ENCODE peak calls at places on chromosomes 16 and 17, in seven cellular contexts. H is astrocyte of the cerebellum, G is astrocyte of the spinal cord, R is stomach, O is GM23248, Z is dorsolateral prefrontal cortex, B is transverse colon. D is an unnamed sample.

GRCh38 chr16:13425840-13426239 is 494.1 kb upstream of the ERCC4 start:
- DNase-seq in Z (no peak), B (no peak), O (no peak), H (no peak), G (no peak), R (no peak), D (no peak)

GRCh38 chr17:80751460-80752368 is 207.1 kb downstream of the RPTOR start:
- DNase-seq in R (no peak), H (no peak), B (peak), G (no peak), Z (peak), O (peak), D (peak)

GRCh38 chr17:57750930-57751329 is 5.8 kb upstream of the CCDC182 start:
- DNase-seq in R (no peak), O (no peak), H (no peak), G (no peak), Z (no peak), B (no peak), D (no peak)

GRCh38 chr17:1275962-1276736 is 3.3 kb upstream of the TRARG1 start:
- DNase-seq in R (peak), Z (peak), B (peak), O (peak), G (peak), H (no peak), D (peak)

GRCh38 chr17:42340691-42341127 is 47.5 kb downstream of the STAT3 start:
- DNase-seq in R (no peak), H (no peak), G (no peak), B (no peak), O (peak), Z (no peak), D (no peak)

GRCh38 chr17:41937970-41938851 is 7.8 kb downstream of the ODAD4 start:
- DNase-seq in R (peak), B (no peak), H (no peak), G (no peak), Z (no peak), O (no peak), D (no peak)

GRCh38 chr16:27748868-27749546 is 199.1 kb downstream of the KATNIP start:
- DNase-seq in G (peak), Z (no peak), O (peak), R (no peak), H (peak), B (peak), D (peak)

GRCh38 chr16:4138735-4139134 is 22.5 kb upstream of the ADCY9 start:
- DNase-seq in O (no peak), G (no peak), Z (no peak), R (no peak), H (no peak), B (no peak), D (peak)

GRCh38 chr16:177394-177822 is 928 bp downstream of the HBA1 start:
- DNase-seq in R (no peak), H (no peak), B (no peak), Z (no peak), O (peak), G (no peak), D (peak)

GRCh38 chr16:19639986-19640421 is 78.0 kb downstream of the KNOP1 start:
- DNase-seq in H (no peak), O (no peak), R (no peak), Z (no peak), B (no peak), G (no peak), D (no peak)

GRCh38 chr16:87132361-87133014 is 184.7 kb downstream of the C16orf95 start:
- DNase-seq in H (peak), R (no peak), O (peak), G (peak), Z (peak), B (no peak), D (peak)

GRCh38 chr16:87129771-87130170 is 187.4 kb downstream of the C16orf95 start:
- DNase-seq in B (no peak), G (peak), Z (no peak), R (no peak), O (peak), H (peak), D (peak)

GRCh38 chr16:87131996-87132345 is 185.2 kb downstream of the C16orf95 start:
- DNase-seq in O (no peak), R (no peak), B (no peak), Z (no peak), G (no peak), H (no peak), D (no peak)

GRCh38 chr16:87133112-87133850 is 183.9 kb downstream of the C16orf95 start:
- DNase-seq in H (no peak), B (no peak), G (no peak), Z (no peak), R (no peak), O (no peak), D (no peak)

DNA sequence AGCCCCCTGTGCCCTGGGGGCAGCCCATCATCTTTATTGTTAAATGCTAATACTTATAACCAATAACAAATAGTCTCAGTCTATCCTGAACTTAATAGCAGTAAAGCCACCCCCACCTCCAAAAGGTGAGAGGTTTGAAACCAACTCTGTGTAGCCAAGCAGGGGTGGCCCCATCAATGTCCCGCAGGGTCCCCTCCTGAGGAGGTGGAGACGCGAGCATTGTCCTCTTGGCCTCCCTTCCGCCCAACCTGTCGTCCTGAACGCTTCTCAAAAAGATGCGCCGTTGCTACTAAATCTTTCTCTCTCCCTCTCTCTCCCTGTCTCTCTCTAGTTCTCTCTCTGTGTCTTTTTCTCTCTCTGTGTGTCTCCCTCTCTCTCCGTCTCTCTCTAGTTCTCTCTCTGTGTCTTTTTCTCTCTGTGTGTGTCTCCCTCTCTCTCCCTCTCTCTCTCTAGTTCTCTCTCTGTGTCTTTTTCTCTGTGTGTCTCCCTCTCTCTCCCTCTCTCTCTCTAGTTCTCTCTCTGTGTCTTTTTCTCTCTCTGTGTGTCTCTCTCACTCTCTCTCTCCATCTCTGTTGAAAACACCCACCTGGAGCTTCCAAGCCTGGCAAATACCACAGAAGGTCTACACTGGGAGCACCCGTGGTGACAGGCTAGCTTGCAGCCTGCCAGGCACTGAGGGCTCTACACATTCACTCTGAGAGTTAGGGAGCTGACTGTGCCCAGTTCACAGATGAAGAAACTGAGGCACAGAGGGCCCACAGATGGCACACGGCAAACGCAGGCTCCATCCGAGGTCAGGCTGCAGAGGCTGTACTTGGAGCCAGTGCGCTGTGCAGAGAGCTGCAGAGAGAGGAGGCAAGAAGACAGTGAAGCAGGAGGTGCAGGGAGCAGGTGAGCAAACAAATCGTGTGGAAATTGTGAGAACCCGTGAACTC is 185.9 kb downstream of the C16orf95 start:
- DNase-seq in O (no peak), B (no peak), H (no peak), Z (no peak), R (no peak), G (no peak), D (no peak)
- H3K4me3 ChIP-seq in O (no peak), B (no peak), H (no peak), Z (no peak), R (no peak), G (no peak), D (no peak)

DNA sequence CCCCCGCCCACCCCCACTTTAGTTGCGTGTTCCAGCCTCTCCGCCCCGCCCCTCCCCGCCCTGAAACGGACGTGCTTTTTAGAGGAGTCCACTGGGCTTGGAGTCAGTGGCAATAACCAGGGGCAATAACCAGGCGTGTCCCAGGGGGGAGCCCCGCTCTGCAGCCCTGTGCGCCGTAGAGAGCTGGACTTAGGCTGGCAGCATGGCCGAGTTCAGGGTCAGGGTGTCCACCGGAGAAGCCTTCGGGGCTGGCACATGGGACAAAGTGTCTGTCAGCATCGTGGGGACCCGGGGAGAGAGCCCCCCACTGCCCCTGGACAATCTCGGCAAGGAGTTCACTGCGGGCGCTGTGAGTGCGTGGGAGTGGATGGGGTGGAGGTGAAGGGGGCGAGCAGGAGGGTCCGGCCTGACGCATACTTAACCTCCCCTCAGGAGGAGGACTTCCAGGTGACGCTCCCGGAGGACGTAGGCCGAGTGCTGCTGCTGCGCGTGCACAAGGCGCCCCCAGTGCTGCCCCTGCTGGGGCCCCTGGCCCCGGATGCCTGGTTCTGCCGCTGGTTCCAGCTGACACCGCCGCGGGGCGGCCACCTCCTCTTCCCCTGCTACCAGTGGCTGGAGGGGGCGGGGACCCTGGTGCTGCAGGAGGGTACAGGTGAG is at the start of gene ALOX15B:
- DNase-seq in O (no peak), R (peak), H (no peak), G (no peak), Z (no peak), B (peak), D (no peak)
- H3K4me3 ChIP-seq in O (no peak), R (peak), H (no peak), G (no peak), Z (peak), B (no peak), D (peak)

GRCh38 chr17:83098241-83099085 is 19.1 kb downstream of the METRNL start:
- DNase-seq in Z (no peak), H (no peak), B (no peak), G (peak), O (peak), R (no peak), D (peak)

GRCh38 chr17:83099086-83099540 is 19.7 kb downstream of the METRNL start:
- DNase-seq in H (no peak), B (no peak), Z (no peak), R (no peak), O (peak), G (no peak), D (no peak)

GRCh38 chr17:83100220-83100852 is 20.9 kb downstream of the METRNL start:
- DNase-seq in Z (no peak), G (no peak), O (peak), B (peak), R (peak), H (no peak), D (peak)

GRCh38 chr17:83100853-83101391 is 21.5 kb downstream of the METRNL start:
- DNase-seq in H (no peak), O (peak), G (no peak), R (no peak), B (peak), Z (no peak), D (no peak)

GRCh38 chr17:83099570-83100181 is 20.3 kb downstream of the METRNL start:
- DNase-seq in Z (no peak), G (peak), B (peak), H (no peak), O (peak), R (peak), D (peak)
- H3K4me3 ChIP-seq in Z (peak), G (no peak), B (no peak), H (peak), O (peak), R (no peak), D (no peak)

GRCh38 chr17:47651704-47652103 is 2.0 kb downstream of the KPNB1 start:
- DNase-seq in B (no peak), H (no peak), Z (no peak), R (no peak), G (no peak), O (no peak), D (no peak)
- H3K4me3 ChIP-seq in B (no peak), H (no peak), Z (peak), R (no peak), G (no peak), O (peak), D (no peak)

GRCh38 chr16:87854053-87854906 is 15.0 kb downstream of the SLC7A5 start:
- DNase-seq in H (no peak), B (peak), R (no peak), O (no peak), Z (no peak), G (peak), D (no peak)
- H3K4me3 ChIP-seq in H (no peak), B (no peak), R (peak), O (no peak), Z (peak), G (no peak), D (peak)

GRCh38 chr17:75692976-75693375 is 25.8 kb downstream of the SAP30BP start:
- DNase-seq in O (peak), B (no peak), G (no peak), H (no peak), R (no peak), Z (no peak), D (no peak)

GRCh38 chr17:75688209-75688771 is 21.2 kb downstream of the SAP30BP start:
- DNase-seq in H (no peak), B (no peak), O (peak), R (peak), Z (no peak), G (no peak), D (peak)

GRCh38 chr17:75685508-75685907 is 18.4 kb downstream of the SAP30BP start:
- DNase-seq in G (no peak), B (no peak), Z (no peak), O (peak), R (no peak), H (no peak), D (peak)

GRCh38 chr17:75691371-75692290 is 24.5 kb downstream of the SAP30BP start:
- DNase-seq in Z (peak), B (no peak), O (peak), G (peak), H (peak), R (no peak), D (no peak)

GRCh38 chr17:75689441-75689873 is 22.3 kb downstream of the SAP30BP start:
- DNase-seq in Z (no peak), R (no peak), G (no peak), H (no peak), O (peak), B (no peak), D (no peak)
- H3K4me3 ChIP-seq in Z (no peak), R (no peak), G (no peak), H (no peak), O (no peak), B (no peak), D (no peak)

GRCh38 chr16:56423584-56424403 is 1.6 kb downstream of the AMFR start:
- DNase-seq in O (peak), Z (no peak), H (no peak), B (no peak), G (peak), R (no peak), D (peak)
- H3K4me3 ChIP-seq in O (peak), Z (peak), H (peak), B (peak), G (peak), R (peak), D (peak)

DNA sequence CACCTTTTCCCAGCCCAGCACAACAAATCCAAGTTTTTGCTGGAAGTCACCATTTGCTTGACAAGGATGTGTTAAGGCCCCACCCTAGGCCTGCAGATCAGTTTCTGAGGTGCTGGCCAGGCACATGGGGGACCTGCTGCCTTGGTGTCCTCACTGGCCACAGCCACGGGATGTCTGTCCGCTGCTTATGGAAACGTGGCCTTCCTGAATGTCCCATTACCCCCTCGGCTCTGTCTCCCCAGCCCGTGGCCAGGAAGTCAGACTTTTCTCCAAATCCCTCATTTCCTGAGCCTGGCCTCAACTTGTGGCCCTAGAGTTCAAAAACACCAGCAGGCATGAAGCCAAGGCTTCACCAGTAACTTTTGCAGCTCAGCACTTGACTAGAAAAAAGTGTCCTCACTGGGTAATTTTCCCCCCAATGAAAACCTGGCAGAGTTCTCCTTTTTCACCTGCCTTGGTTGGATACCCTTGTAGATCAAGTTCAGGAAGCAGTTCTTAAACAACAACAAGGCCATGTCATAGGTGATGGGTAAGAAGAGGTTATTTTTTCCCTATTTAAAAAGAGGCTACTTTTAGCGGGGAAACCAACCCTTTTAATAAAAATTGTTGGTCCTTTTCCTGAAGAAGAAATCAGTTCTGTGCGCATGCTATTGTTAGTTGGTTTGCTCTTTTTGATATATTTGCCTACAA is 80.8 kb downstream of the SOCS1 start:
- DNase-seq in G (no peak), B (no peak), O (no peak), H (no peak), R (no peak), Z (no peak), D (no peak)
- H3K4me3 ChIP-seq in G (no peak), B (no peak), O (no peak), H (no peak), R (no peak), Z (no peak), D (no peak)

DNA sequence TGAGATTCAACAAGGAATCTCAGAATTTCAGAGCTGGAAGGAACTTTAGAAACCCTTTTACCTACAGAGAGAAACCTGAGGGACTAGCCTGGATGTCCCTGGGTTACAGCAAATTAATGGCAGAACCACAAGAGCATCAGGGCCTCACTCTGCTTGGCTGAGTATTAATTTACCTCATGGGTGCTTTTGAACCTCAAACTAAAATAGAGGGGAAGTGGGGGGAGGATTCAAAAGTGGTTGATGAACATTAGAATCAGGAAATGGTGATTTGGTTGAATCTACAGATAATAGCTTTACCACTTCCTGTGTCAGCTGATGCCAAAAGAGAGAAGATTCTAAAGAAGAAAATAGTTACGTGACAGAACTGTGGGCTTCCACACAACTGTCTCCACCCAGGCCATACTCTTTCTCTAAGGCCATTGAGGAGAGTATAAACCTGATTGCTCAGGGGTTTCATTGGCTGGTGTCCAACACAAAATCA is 11.3 kb upstream of the SKAP1 start:
- DNase-seq in H (no peak), R (no peak), G (no peak), B (no peak), O (no peak), Z (no peak), D (no peak)
- H3K4me3 ChIP-seq in H (no peak), R (no peak), G (no peak), B (no peak), O (no peak), Z (no peak), D (no peak)

D was measured in choroid plexus epithelial cell.